ENCODE peak calls at places on chromosomes 12 and 14, in six cellular contexts. X is upper lobe of left lung, P is HepG2, T is K562, M is transverse colon, D is stomach. S is an unnamed sample.

GRCh38 chr14:58833634-58834378 is 196.0 kb downstream of the DACT1 start:
- DNase-seq in T (no peak), X (no peak), M (no peak), D (no peak), P (no peak), S (no peak)

GRCh38 chr14:101087614-101088394 is 184.3 kb upstream of the RTL1 start:
- DNase-seq in P (no peak), X (peak), T (no peak), M (peak), D (peak), S (no peak)

GRCh38 chr12:39145175-39145999 is 240.0 kb upstream of the CPNE8 start:
- DNase-seq in T (no peak), M (peak), P (no peak), X (peak), D (peak), S (peak)

GRCh38 chr14:78345346-78345745 is 175.2 kb downstream of the NRXN3 start:
- DNase-seq in M (no peak), X (no peak), D (no peak), P (no peak), T (no peak), S (no peak)

GRCh38 chr12:52125499-52125900 is 46.0 kb downstream of the SMIM41 start:
- DNase-seq in M (no peak), P (no peak), T (no peak), D (no peak), X (no peak), S (no peak)

GRCh38 chr12:11981174-11981733 is 89.5 kb upstream of the BCL2L14 start:
- DNase-seq in M (no peak), P (no peak), D (no peak), X (no peak), T (no peak), S (no peak)

GRCh38 chr14:103207038-103207403 is 83.8 kb downstream of the TNFAIP2 start:
- DNase-seq in T (peak), M (peak), P (no peak), X (peak), D (peak), S (peak)

GRCh38 chr12:105921872-105922669 is 216.7 kb downstream of the NUAK1 start:
- DNase-seq in D (no peak), T (no peak), M (no peak), P (no peak), X (no peak), S (no peak)

GRCh38 chr12:49110191-49111155 is at the start of gene LMBR1L:
- DNase-seq in M (peak), X (peak), T (peak), D (peak), P (peak), S (peak)

GRCh38 chr14:101098641-101099040 is 195.1 kb upstream of the RTL1 start:
- DNase-seq in D (no peak), X (no peak), T (no peak), P (no peak), M (no peak), S (no peak)

GRCh38 chr14:63200767-63201166 is 3.5 kb upstream of the RHOJ start:
- DNase-seq in T (no peak), X (no peak), M (no peak), D (no peak), P (no peak), S (no peak)

GRCh38 chr12:31035944-31036665 is 37.6 kb upstream of the DDX11 start:
- DNase-seq in X (no peak), M (no peak), P (no peak), D (no peak), T (no peak), S (no peak)

GRCh38 chr14:105945891-105946290 is 419.5 kb downstream of the TMEM121 start:
- DNase-seq in M (no peak), T (no peak), D (no peak), X (peak), P (no peak), S (no peak)

GRCh38 chr12:24661657-24662096 is 287.2 kb downstream of the BCAT1 start:
- DNase-seq in T (peak), M (peak), D (peak), X (peak), P (peak), S (peak)

GRCh38 chr14:21026988-21027315 is 2.1 kb upstream of the NDRG2 start:
- DNase-seq in T (peak), X (no peak), D (no peak), P (no peak), M (no peak), S (no peak)

GRCh38 chr14:78598046-78598652 is 428.0 kb downstream of the NRXN3 start:
- DNase-seq in M (peak), P (peak), D (peak), T (peak), X (peak), S (peak)

GRCh38 chr12:88854260-88854659 is 274.0 kb upstream of the KITLG start:
- DNase-seq in T (no peak), P (peak), M (no peak), X (no peak), D (no peak), S (no peak)

GRCh38 chr12:89707992-89708792 is 446 bp downstream of the ATP2B1 start:
- DNase-seq in T (peak), X (peak), M (peak), D (peak), P (no peak), S (peak)

GRCh38 chr14:56490379-56490778 is 89.2 kb upstream of the TMEM260 start:
- DNase-seq in T (peak), D (no peak), P (peak), X (no peak), M (no peak), S (no peak)

GRCh38 chr12:101667591-101667990 is 29.8 kb upstream of the CHPT1 start:
- DNase-seq in M (no peak), P (no peak), T (no peak), D (no peak), X (no peak), S (no peak)

GRCh38 chr14:60681271-60681670 is 32.0 kb upstream of the SIX1 start:
- DNase-seq in X (no peak), T (no peak), P (no peak), D (no peak), M (no peak), S (no peak)

GRCh38 chr12:2451025-2451424 is 343.7 kb upstream of the FKBP4 start:
- DNase-seq in M (no peak), T (no peak), P (no peak), X (no peak), D (no peak), S (peak)

GRCh38 chr14:97458302-97459137 is 661.3 kb downstream of the VRK1 start:
- DNase-seq in X (peak), T (no peak), D (peak), M (peak), P (no peak), S (no peak)

GRCh38 chr12:109510196-109510595 is 32.8 kb downstream of the UBE3B start:
- DNase-seq in X (no peak), D (no peak), M (no peak), P (no peak), T (no peak), S (no peak)

GRCh38 chr12:34142430-34142829 is 120.1 kb downstream of the ALG10 start:
- DNase-seq in X (no peak), D (no peak), M (no peak), P (no peak), T (no peak), S (no peak)

GRCh38 chr12:49507139-49507538 is 31.7 kb upstream of the KCNH3 start:
- DNase-seq in T (no peak), M (no peak), D (no peak), P (no peak), X (no peak), S (no peak)

DNA sequence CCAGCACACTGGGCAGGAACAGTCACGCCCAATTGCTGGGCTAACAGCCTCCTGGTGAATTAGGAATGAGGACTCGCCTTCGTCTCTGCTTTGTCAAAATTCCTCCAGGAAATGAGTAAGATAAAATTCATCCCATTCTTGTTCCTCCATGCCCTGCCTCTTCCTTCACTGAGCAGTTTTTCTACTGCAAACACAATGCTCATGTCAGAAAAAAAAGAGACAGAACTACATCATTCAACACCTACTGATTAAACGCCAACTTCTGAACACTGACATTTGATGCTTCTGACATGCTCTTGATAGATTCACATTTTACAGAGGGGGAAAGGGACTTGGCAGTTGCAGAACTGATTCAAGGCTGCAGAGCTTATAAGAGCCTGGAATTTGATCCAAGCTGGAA is 37.5 kb upstream of the DTX1 start:
- DNase-seq in M (no peak), X (no peak), P (no peak), T (no peak), D (no peak), S (no peak)
- TF ChIP-seq POLR2A in M (no peak), X (no peak), P (no peak), T (no peak), D (no peak), S (no peak)

DNA sequence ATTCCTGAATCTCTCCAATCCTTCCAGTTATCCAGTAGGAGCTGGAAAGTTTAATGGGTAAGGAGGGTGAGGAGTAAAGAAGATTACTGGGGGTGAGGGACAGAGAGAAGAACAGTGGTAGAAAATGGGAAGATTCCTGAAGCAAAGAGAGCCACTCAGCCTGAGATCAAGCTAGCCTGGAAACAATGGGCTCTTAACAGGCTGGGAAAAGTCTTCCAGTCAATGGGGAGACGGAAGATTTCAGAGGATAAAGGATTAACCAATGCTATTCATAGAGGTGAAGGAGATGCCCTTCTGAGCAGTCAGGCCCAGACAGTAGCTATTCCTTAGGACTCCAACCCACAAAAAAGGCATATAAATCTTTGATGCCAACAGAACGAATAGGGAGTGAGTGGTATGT is 14.8 kb downstream of the GDF11 start:
- DNase-seq in X (no peak), M (no peak), T (no peak), D (no peak), P (no peak), S (no peak)
- TF ChIP-seq POLR2AphosphoS5 in X (no peak), M (no peak), T (no peak), D (no peak), P (no peak), S (no peak)

GRCh38 chr12:77925536-77926108 is 94.9 kb downstream of the NAV3 start:
- DNase-seq in P (peak), D (peak), M (peak), T (peak), X (peak), S (peak)
- TF ChIP-seq EP300 in P (no peak), D (no peak), M (no peak), T (no peak), X (no peak), S (no peak)

DNA sequence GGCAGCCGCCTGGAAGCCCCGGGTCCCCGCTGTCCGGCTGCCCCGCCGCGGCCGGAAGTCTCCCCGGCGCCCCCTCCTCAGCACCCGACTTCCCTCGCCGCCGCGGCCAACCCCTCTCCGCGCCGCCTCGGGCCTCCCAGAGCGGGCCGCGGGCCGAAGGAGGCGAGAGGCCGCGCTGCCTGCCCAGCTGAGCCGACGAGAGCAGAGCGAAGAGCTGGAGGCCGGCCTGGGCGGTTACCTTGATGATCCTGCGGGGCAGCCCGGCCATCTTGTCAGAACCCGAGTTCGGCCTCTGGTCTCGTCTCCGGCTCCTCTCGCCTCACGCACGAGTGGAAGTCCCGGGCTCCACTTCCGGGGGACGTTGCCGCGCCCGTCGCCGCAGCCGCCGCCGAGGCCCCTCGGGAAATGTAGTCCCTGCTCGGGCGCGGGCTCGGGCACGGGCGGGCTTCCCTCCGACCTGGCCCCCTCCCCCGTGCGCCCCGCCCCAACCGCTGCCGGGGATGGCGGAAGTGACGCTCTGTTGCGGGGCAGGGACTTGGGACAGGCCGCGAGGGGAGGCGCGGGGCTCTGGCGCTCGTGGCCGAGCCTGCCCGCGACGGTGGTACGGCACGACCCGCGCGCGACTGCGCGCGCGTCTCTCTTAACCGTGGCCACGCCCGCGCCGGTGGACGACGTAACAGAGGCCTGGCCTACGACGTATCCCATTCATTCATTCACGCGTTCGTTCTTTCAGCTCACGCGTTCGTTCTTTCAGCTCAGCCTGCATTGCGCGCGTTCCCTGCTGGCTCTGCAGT is at the start of gene UBE2N:
- DNase-seq in T (peak), X (peak), D (peak), M (peak), P (peak), S (peak)
- TF ChIP-seq POLR2A in T (peak), X (no peak), D (no peak), M (peak), P (peak), S (peak)

GRCh38 chr12:55707841-55708694 is at the start of gene ITGA7:
- DNase-seq in M (peak), D (peak), T (peak), X (peak), P (no peak), S (peak)
- TF ChIP-seq POLR2AphosphoS5 in M (peak), D (peak), T (no peak), X (no peak), P (no peak), S (peak)

GRCh38 chr12:96193725-96194571 is at the start of gene ELK3:
- DNase-seq in T (peak), D (peak), P (peak), X (peak), M (peak), S (peak)

GRCh38 chr12:96189781-96190180 is 4.4 kb upstream of the ELK3 start:
- DNase-seq in T (no peak), P (no peak), X (no peak), D (no peak), M (no peak), S (no peak)

GRCh38 chr12:96192926-96193573 is 1.1 kb upstream of the ELK3 start:
- DNase-seq in P (no peak), T (peak), M (no peak), X (no peak), D (no peak), S (no peak)

GRCh38 chr12:96187675-96188355 is 6.4 kb upstream of the ELK3 start:
- DNase-seq in X (no peak), T (no peak), D (no peak), M (no peak), P (no peak), S (no peak)

GRCh38 chr12:96190403-96191170 is 3.6 kb upstream of the ELK3 start:
- DNase-seq in X (no peak), M (no peak), T (no peak), D (no peak), P (peak), S (no peak)
- TF ChIP-seq EP300 in X (no peak), M (no peak), T (no peak), D (no peak), P (no peak), S (no peak)

GRCh38 chr12:131896811-131897270 is 2.4 kb downstream of the ULK1 start:
- DNase-seq in X (no peak), T (no peak), P (no peak), M (no peak), D (no peak), S (no peak)
- TF ChIP-seq POLR2A in X (no peak), T (no peak), P (no peak), M (no peak), D (no peak), S (no peak)

DNA sequence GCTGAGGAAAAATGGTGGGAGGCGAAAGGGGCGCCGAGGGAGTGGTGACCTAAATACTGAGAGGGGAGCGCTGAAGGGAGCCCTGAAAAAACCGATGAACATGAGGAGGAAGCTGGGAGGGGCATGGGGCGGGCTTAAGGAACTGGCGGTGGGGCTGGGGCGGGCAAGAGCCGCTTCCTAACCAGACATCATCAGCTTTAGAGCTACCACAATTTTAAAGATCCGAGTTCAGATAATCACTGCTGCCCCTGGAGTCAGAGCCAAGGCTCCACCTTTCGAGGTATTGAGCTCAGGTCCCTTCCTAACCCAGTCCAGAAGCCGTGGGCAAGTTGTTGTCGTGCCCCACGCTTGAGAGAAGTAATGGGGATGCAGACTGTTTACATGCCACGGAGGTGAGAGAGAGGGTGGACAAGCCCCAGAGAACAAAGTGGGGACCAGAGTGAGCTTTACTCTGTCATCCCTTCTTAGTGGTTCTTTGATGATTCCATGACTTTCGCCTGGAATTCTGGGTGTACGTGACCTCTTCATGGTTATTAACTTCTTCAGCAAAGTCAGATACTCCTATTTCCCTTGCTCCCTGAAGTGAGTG is 393 bp downstream of the ORMDL2 start:
- DNase-seq in D (no peak), X (no peak), P (no peak), M (no peak), T (no peak), S (peak)
- TF ChIP-seq POLR2AphosphoS5 in D (no peak), X (no peak), P (peak), M (no peak), T (no peak), S (no peak)

DNA sequence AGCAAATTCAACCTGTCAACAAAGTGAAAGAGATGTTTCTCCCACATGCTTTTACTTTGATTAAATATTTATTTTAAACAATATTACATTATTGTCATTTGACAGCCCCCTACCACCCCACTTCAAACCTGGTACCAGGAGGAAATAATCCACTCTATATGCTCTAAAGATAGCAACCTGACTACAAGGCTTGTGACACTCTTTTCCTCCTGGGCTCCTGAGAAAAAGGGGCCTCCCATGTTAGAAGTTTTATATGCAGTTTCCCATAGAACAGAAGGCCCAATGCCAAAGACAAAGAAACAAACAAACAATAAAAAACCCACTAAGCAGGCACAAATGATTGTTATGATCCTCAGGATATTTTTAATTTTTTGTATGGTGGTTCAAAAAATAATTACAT is 73.6 kb downstream of the RPS29 start:
- DNase-seq in D (no peak), T (no peak), X (no peak), M (no peak), P (no peak), S (no peak)
- TF ChIP-seq EP300 in D (no peak), T (no peak), X (no peak), M (no peak), P (no peak), S (no peak)

GRCh38 chr12:53466640-53467039 is 14.7 kb downstream of the PCBP2 start:
- DNase-seq in X (no peak), P (no peak), M (no peak), D (no peak), T (no peak), S (no peak)
- TF ChIP-seq POLR2A in X (no peak), P (no peak), M (no peak), D (no peak), T (no peak), S (no peak)

S was measured in sigmoid colon.